ENCODE peak calls at places on chromosomes 5 and 9, in nine cellular contexts. Y, P, I, V, U, M, C, G and B are unnamed samples.

GRCh38 chr9:130981002-130981760 is 27.8 kb upstream of the LAMC3 start:
- DNase-seq in V (no peak), Y (no peak), G (no peak), M (no peak), I (no peak), P (no peak), U (no peak), C (no peak), B (no peak)

GRCh38 chr5:112752335-112752734 is 14.7 kb downstream of the APC start:
- DNase-seq in I (no peak), C (no peak), V (no peak), M (no peak), G (no peak), U (no peak), Y (no peak), P (no peak), B (no peak)

GRCh38 chr9:116741106-116741740 is 54.1 kb downstream of the TRIM32 start:
- DNase-seq in P (no peak), C (no peak), M (no peak), U (no peak), Y (no peak), G (no peak), V (no peak), I (no peak), B (no peak)

GRCh38 chr5:3197237-3197636 is 398.4 kb upstream of the IRX1 start:
- DNase-seq in P (no peak), M (no peak), V (no peak), U (no peak), I (no peak), Y (no peak), G (no peak), C (no peak), B (no peak)

GRCh38 chr9:130385257-130385656 is 59.5 kb upstream of the ASS1 start:
- DNase-seq in P (no peak), M (no peak), I (no peak), U (no peak), G (no peak), C (no peak), Y (no peak), V (no peak), B (no peak)

GRCh38 chr5:107378218-107378899 is 292.4 kb downstream of the EFNA5 start:
- DNase-seq in M (peak; percentile 61), G (no peak), V (no peak), U (no peak), Y (peak; percentile 55), I (no peak), P (no peak), C (no peak), B (no peak)

GRCh38 chr5:76332102-76332501 is 71.0 kb upstream of the IQGAP2 start:
- DNase-seq in M (no peak), V (no peak), G (no peak), Y (no peak), I (no peak), P (no peak), U (peak; percentile 33), C (no peak), B (peak; percentile 58)

GRCh38 chr5:65329266-65329665 is 152.5 kb downstream of the ADAMTS6 start:
- DNase-seq in P (no peak), U (no peak), Y (no peak), C (no peak), V (no peak), I (no peak), G (no peak), M (no peak), B (no peak)

GRCh38 chr5:148457183-148457620 is 73.4 kb downstream of the FBXO38 start:
- DNase-seq in V (no peak), I (no peak), M (peak; percentile 32), P (no peak), C (no peak), G (peak; percentile 20), Y (no peak), U (no peak), B (no peak)

GRCh38 chr5:142201471-142201887 is 92.9 kb downstream of the NDFIP1 start:
- DNase-seq in G (no peak), I (no peak), Y (peak; percentile 22), M (peak; percentile 99), U (no peak), C (peak; percentile 84), V (peak; percentile 24), P (peak; percentile 74), B (no peak)

GRCh38 chr9:117644607-117645244 is 59.5 kb upstream of the TLR4 start:
- DNase-seq in V (peak; percentile 7), M (peak; percentile 75), I (no peak), P (peak; percentile 58), U (peak; percentile 78), Y (peak; percentile 39), G (peak; percentile 84), C (peak; percentile 36), B (peak; percentile 78)

GRCh38 chr5:76403963-76404693 is 1.0 kb downstream of the IQGAP2 start:
- DNase-seq in G (peak; percentile 20), M (no peak), Y (no peak), V (no peak), U (peak; percentile 79), P (no peak), C (no peak), I (peak; percentile 36), B (peak; percentile 77)

GRCh38 chr9:137318976-137319375 is 16.9 kb upstream of the NRARP start:
- DNase-seq in P (peak; percentile 87), Y (peak; percentile 55), I (no peak), V (no peak), G (peak; percentile 69), M (no peak), C (no peak), U (peak; percentile 25), B (no peak)

GRCh38 chr5:79157289-79157688 is 45.7 kb downstream of the BHMT start:
- DNase-seq in C (no peak), P (no peak), I (no peak), V (no peak), G (no peak), U (no peak), Y (no peak), M (no peak), B (no peak)

GRCh38 chr5:86929123-86929766 is 311.5 kb downstream of the COX7C start:
- DNase-seq in I (no peak), V (no peak), P (no peak), G (no peak), M (no peak), Y (no peak), C (no peak), U (no peak), B (no peak)

GRCh38 chr9:12698293-12698692 is 5.1 kb downstream of the TYRP1 start:
- DNase-seq in V (no peak), U (no peak), M (no peak), P (no peak), Y (no peak), I (no peak), C (no peak), G (no peak), B (no peak)

GRCh38 chr9:4508246-4508906 is 18.1 kb downstream of the SLC1A1 start:
- DNase-seq in U (no peak), P (peak; percentile 47), Y (peak; percentile 79), M (peak; percentile 47), G (no peak), V (no peak), I (no peak), C (peak; percentile 76), B (no peak)

GRCh38 chr9:21395778-21396717 is 10.8 kb upstream of the IFNA2 start:
- DNase-seq in P (no peak), Y (no peak), G (peak; percentile 87), C (no peak), M (no peak), U (peak; percentile 51), I (peak; percentile 22), V (peak; percentile 21), B (peak; percentile 48)

GRCh38 chr9:36382484-36382883 is 17.6 kb downstream of the RNF38 start:
- DNase-seq in Y (no peak), P (no peak), I (no peak), U (no peak), G (no peak), C (no peak), V (no peak), M (no peak), B (no peak)

GRCh38 chr9:34630402-34631154 is 1.7 kb upstream of the ARID3C start:
- DNase-seq in U (no peak), G (no peak), C (no peak), Y (no peak), P (no peak), I (no peak), M (no peak), V (no peak), B (no peak)

GRCh38 chr5:73103885-73104284 is 16.5 kb upstream of the TMEM171 start:
- DNase-seq in Y (no peak), I (no peak), U (no peak), P (no peak), V (no peak), M (no peak), C (no peak), G (no peak), B (no peak)

GRCh38 chr5:161549106-161549505 is 2.6 kb upstream of the GABRB2 start:
- DNase-seq in P (no peak), I (no peak), U (no peak), V (no peak), M (no peak), G (no peak), Y (no peak), C (no peak), B (no peak)

GRCh38 chr5:127810014-127810413 is 106.8 kb downstream of the CCDC192 start:
- DNase-seq in P (no peak), Y (no peak), U (no peak), I (no peak), M (no peak), G (no peak), V (no peak), C (no peak), B (no peak)

GRCh38 chr9:95515272-95516113 is 1.3 kb downstream of the PTCH1 start:
- DNase-seq in V (no peak), I (no peak), M (no peak), U (no peak), G (peak; percentile 79), C (no peak), Y (no peak), P (no peak), B (peak; percentile 37)

GRCh38 chr9:93589688-93590087 is 13.3 kb downstream of the PHF2 start:
- DNase-seq in P (peak; percentile 60), V (no peak), M (no peak), Y (no peak), C (no peak), I (no peak), U (no peak), G (no peak), B (no peak)

GRCh38 chr5:124161286-124161685 is 585.2 kb downstream of the ZNF608 start:
- DNase-seq in M (no peak), I (no peak), P (no peak), Y (no peak), V (no peak), U (no peak), G (no peak), C (no peak), B (no peak)

GRCh38 chr5:54867310-54867944 is 118.0 kb downstream of the ESM1 start:
- DNase-seq in U (no peak), I (no peak), M (peak; percentile 50), P (peak; percentile 59), G (no peak), V (peak; percentile 38), Y (peak; percentile 23), C (peak; percentile 32), B (no peak)

GRCh38 chr9:136328011-136328621 is 777 bp downstream of the GPSM1 start:
- DNase-seq in U (peak; percentile 69), P (no peak), G (no peak), I (no peak), V (no peak), M (no peak), C (no peak), Y (no peak), B (no peak)

GRCh38 chr5:89556215-89557009 is 673.4 kb upstream of the MEF2C start:
- DNase-seq in P (peak; percentile 38), V (peak; percentile 69), Y (peak; percentile 55), U (no peak), C (peak; percentile 58), I (no peak), M (peak; percentile 85), G (no peak), B (no peak)

GRCh38 chr5:177336112-177336511 is 15.4 kb downstream of the LMAN2 start:
- DNase-seq in Y (peak; percentile 33), I (no peak), P (peak; percentile 43), V (peak; percentile 24), C (no peak), G (no peak), U (no peak), M (peak; percentile 49), B (no peak)